ENCODE peak calls at places on chromosomes 12 and 14, in six cellular contexts. F is OCI-LY7, N is PC-3, T is right lobe of liver, M is astrocyte of the spinal cord, J is fibroblast of lung. R is an unnamed sample.

GRCh38 chr12:59626382-59626781 is 30.6 kb downstream of the SLC16A7 start:
- DNase-seq in F (no peak), M (no peak), J (peak), T (no peak), N (peak), R (peak)

GRCh38 chr12:119804011-119804641 is 73.0 kb downstream of the CIT start:
- DNase-seq in M (peak), N (peak), F (no peak), J (peak), T (no peak), R (peak)

GRCh38 chr14:41636492-41637392 is 30.1 kb downstream of the LRFN5 start:
- DNase-seq in T (no peak), N (peak), F (no peak), J (no peak), M (peak), R (no peak)

GRCh38 chr12:5912437-5913334 is 32.4 kb downstream of the ANO2 start:
- DNase-seq in F (no peak), N (peak), J (no peak), M (no peak), T (no peak), R (no peak)

GRCh38 chr14:103576371-103577024 is 13.7 kb downstream of the COA8 start:
- DNase-seq in M (peak), J (peak), F (no peak), T (peak), N (peak), R (peak)

GRCh38 chr14:92458136-92458958 is 55.2 kb upstream of the RIN3 start:
- DNase-seq in N (no peak), J (no peak), F (no peak), T (no peak), M (no peak), R (no peak)

GRCh38 chr14:55944757-55945156 is 173.5 kb upstream of the PELI2 start:
- DNase-seq in T (no peak), M (no peak), N (no peak), J (no peak), F (no peak), R (no peak)

GRCh38 chr12:56377310-56377988 is 14.8 kb upstream of the APOF start:
- DNase-seq in M (peak), T (no peak), F (peak), N (peak), J (peak), R (peak)

GRCh38 chr14:94752575-94752974 is 17.3 kb downstream of the GSC start:
- DNase-seq in N (no peak), T (no peak), F (no peak), J (no peak), M (no peak), R (no peak)

GRCh38 chr12:124490584-124491305 is 76.7 kb downstream of the NCOR2 start:
- DNase-seq in F (no peak), M (no peak), N (no peak), J (no peak), T (peak), R (no peak)

GRCh38 chr12:113462117-113462774 is 9.4 kb downstream of the LHX5 start:
- DNase-seq in M (peak), T (peak), J (peak), N (peak), F (peak), R (peak)

GRCh38 chr14:67253076-67253635 is 11.9 kb downstream of the PALS1 start:
- DNase-seq in F (no peak), M (no peak), N (no peak), T (no peak), J (no peak), R (no peak)

GRCh38 chr14:104559043-104559768 is 20.4 kb upstream of the C14orf180 start:
- DNase-seq in T (peak), F (no peak), N (no peak), J (no peak), M (no peak), R (no peak)

GRCh38 chr12:70609203-70609602 is 28.0 kb downstream of the PTPRB start:
- DNase-seq in N (no peak), F (no peak), M (no peak), T (no peak), J (no peak), R (no peak)

GRCh38 chr12:121575952-121576615 is 4.7 kb downstream of the KDM2B start:
- DNase-seq in J (no peak), M (peak), T (no peak), N (no peak), F (no peak), R (no peak)

GRCh38 chr12:47820631-47821345 is 1.1 kb upstream of the HDAC7 start:
- DNase-seq in F (no peak), J (peak), T (peak), M (peak), N (peak), R (peak)

GRCh38 chr14:94681300-94682060 is 69.3 kb downstream of the SERPINA3 start:
- DNase-seq in F (peak), J (peak), M (peak), T (peak), N (peak), R (no peak)

GRCh38 chr14:99261916-99262787 is 9.8 kb downstream of the BCL11B start:
- DNase-seq in F (no peak), M (no peak), N (no peak), T (no peak), J (no peak), R (no peak)

GRCh38 chr12:80864046-80864735 is 73.5 kb downstream of the LIN7A start:
- DNase-seq in T (no peak), N (no peak), M (no peak), J (peak), F (no peak), R (no peak)

GRCh38 chr14:89013698-89014569 is 189.5 kb downstream of the TTC8 start:
- DNase-seq in T (no peak), J (no peak), M (no peak), N (no peak), F (no peak), R (no peak)

GRCh38 chr12:120709976-120710804 is at the start of gene UNC119B:
- DNase-seq in J (no peak), T (peak), M (peak), N (peak), F (peak), R (peak)

GRCh38 chr14:51607677-51608076 is 44.0 kb upstream of the FRMD6 start:
- DNase-seq in N (no peak), M (peak), F (no peak), J (peak), T (no peak), R (peak)

DNA sequence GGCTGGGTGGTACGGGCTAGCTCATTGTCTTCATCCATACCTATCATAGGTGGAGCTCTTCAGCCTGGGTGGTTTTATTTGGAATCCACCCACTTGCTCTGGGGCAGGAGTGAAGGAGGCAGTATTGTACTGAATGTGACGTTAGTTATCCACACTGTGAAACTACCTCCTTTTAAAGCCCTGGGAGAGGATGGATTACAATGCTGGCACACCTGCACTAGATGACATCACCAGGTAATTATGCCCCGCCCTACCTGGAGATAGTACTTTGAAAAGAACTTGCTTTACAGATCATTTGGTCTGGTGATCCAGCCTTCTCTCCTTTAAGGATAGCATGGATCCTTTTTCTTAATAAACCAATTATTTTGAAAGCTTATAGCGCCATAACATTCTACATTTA is 78.0 kb downstream of the B4GALNT3 start:
- DNase-seq in M (no peak), N (peak), J (no peak), F (no peak), T (no peak), R (no peak)
- TF ChIP-seq CTCF in M (no peak), N (no peak), J (no peak), F (no peak), T (no peak), R (no peak)

GRCh38 chr14:20604291-20604690 is 13.1 kb upstream of the RNASE12 start:
- DNase-seq in N (no peak), J (no peak), M (no peak), T (no peak), F (no peak), R (no peak)

GRCh38 chr14:20606190-20606901 is 15.2 kb upstream of the RNASE12 start:
- DNase-seq in N (peak), T (peak), J (peak), F (no peak), M (peak), R (peak)

GRCh38 chr14:20601522-20601921 is 10.3 kb upstream of the RNASE12 start:
- DNase-seq in J (no peak), N (no peak), T (no peak), F (no peak), M (no peak), R (no peak)

GRCh38 chr14:20603813-20604212 is 12.6 kb upstream of the RNASE12 start:
- DNase-seq in T (no peak), M (no peak), N (no peak), J (no peak), F (no peak), R (no peak)

DNA sequence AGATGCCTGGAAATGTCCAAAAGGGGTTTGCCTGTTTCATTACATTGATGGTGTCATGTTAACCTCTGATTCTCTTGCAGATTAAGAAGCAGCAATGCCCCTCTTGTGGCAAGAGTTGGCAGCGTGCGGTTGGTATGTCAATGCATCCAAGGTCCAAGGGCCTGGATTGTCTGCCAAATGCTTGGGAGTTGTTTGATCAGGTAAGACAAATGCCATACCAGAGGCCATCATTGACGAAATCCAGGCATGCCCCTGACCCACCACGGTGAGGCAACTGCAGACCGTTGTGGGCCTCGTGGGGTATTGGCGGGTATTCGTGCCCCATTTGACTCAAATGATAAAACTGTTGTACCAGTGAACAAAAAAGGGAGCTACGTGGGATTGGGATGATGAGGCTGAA is 11.4 kb upstream of the RNASE12 start:
- DNase-seq in F (no peak), N (no peak), T (peak), M (no peak), J (no peak), R (no peak)
- TF ChIP-seq CTCF in F (no peak), N (no peak), T (no peak), M (no peak), J (no peak), R (no peak)

GRCh38 chr12:9341260-9341585 is 133.0 kb upstream of the PZP start:
- DNase-seq in J (no peak), N (no peak), F (no peak), M (no peak), T (no peak), R (no peak)

GRCh38 chr12:9337656-9338055 is 129.5 kb upstream of the PZP start:
- DNase-seq in T (no peak), J (no peak), N (no peak), F (no peak), M (no peak), R (no peak)

GRCh38 chr12:9344540-9344939 is 136.3 kb upstream of the PZP start:
- DNase-seq in N (no peak), F (no peak), M (no peak), J (peak), T (no peak), R (no peak)

GRCh38 chr12:9342614-9343353 is 134.6 kb upstream of the PZP start:
- DNase-seq in M (no peak), F (no peak), N (no peak), J (no peak), T (no peak), R (no peak)

GRCh38 chr12:9340422-9341259 is 132.4 kb upstream of the PZP start:
- DNase-seq in J (peak), N (no peak), T (no peak), M (peak), F (no peak), R (peak)
- TF ChIP-seq CTCF in J (peak), N (no peak), T (no peak), M (no peak), F (no peak), R (peak)

GRCh38 chr12:79512068-79512467 is 178.7 kb downstream of the PAWR start:
- DNase-seq in N (peak), J (no peak), T (no peak), M (no peak), F (no peak), R (no peak)
- TF ChIP-seq CTCF in N (peak), J (no peak), T (no peak), M (no peak), F (peak), R (peak)

GRCh38 chr14:74418031-74418430 is 8.0 kb downstream of the SYNDIG1L start:
- DNase-seq in M (no peak), F (no peak), J (no peak), T (no peak), N (no peak), R (no peak)
- TF ChIP-seq CTCF in M (no peak), F (no peak), J (no peak), T (no peak), N (no peak), R (no peak)

DNA sequence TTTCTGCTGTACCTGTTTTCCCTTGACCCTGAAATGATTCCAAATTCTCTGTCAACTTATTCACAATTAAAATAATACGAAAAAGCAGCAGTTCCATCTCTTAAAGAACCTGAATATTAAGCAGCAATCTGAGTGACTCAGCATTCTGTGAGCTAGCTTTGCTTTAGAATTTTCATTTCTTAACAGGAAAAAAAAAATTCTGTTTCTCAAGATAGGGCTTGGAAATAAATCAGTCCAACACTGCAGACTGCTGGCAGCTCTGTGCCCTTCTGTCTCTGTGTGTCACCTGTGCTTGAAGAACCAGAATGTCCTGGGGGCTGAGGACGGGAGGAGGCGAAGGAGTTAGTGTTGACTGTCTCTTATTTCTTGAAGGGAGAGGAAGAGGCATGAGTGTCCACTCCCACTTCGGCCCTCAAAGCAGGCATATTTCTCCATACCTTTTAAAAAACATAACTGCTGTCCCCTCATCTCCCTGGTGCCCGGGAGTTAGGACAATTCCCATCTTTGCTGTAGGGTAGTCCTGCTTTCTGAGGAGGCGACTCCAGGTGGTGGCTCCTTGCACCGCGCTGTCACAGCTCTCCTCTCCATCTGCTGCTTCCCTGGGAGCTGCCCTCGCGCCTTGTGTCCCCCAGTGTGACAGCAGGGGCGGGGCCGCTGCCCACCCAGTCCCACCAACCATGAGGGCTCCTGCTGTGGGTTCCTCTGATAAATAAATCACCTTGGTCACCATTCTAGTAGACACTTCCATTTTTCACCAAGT is 203.1 kb downstream of the CALM1 start:
- DNase-seq in M (peak), F (no peak), N (peak), T (no peak), J (peak), R (no peak)
- TF ChIP-seq CTCF in M (peak), F (no peak), N (peak), T (no peak), J (no peak), R (no peak)

R was measured in HFFc6.